ENCODE peak calls at places on chromosomes 3 and 15, in nine cellular contexts. O, F, C, P, B, Y, H, T and I are unnamed samples.

GRCh38 chr3:183822631-183823030 is 2.7 kb downstream of the MAP6D1 start:
- DNase-seq in O (no peak), F (no peak), C (no peak), P (no peak), B (peak), Y (no peak), H (no peak), T (no peak), I (no peak)

GRCh38 chr3:198071602-198072285 is 111.7 kb downstream of the LMLN start:
- DNase-seq in O (peak), F (peak), C (no peak), P (peak), B (peak), Y (peak), H (peak), T (peak), I (no peak)

GRCh38 chr3:179760944-179761343 is 108.1 kb downstream of the USP13 start:
- DNase-seq in O (no peak), F (peak), C (no peak), P (peak), B (no peak), Y (peak), H (peak), T (peak), I (no peak)

GRCh38 chr3:38131621-38132369 is 5.1 kb downstream of the ACAA1 start:
- DNase-seq in O (no peak), F (peak), C (peak), P (peak), B (peak), Y (peak), H (no peak), T (no peak), I (peak)

GRCh38 chr3:99945328-99945995 is 127.8 kb downstream of the CMSS1 start:
- DNase-seq in O (no peak), F (no peak), C (no peak), P (no peak), B (no peak), Y (peak), H (no peak), T (peak), I (no peak)

GRCh38 chr3:188124184-188124583 is 29.8 kb upstream of the LPP start:
- DNase-seq in O (no peak), F (no peak), C (no peak), P (no peak), B (no peak), Y (peak), H (no peak), T (no peak), I (no peak)

GRCh38 chr3:174547801-174548200 is 311.3 kb upstream of the NAALADL2 start:
- DNase-seq in O (no peak), F (no peak), C (no peak), P (no peak), B (no peak), Y (peak), H (no peak), T (no peak), I (no peak)

GRCh38 chr3:32640939-32641725 is 43.9 kb upstream of the CNOT10 start:
- DNase-seq in O (no peak), F (no peak), C (no peak), P (no peak), B (no peak), Y (peak), H (no peak), T (no peak), I (no peak)

GRCh38 chr15:75042730-75043508 is 19.5 kb downstream of the PPCDC start:
- DNase-seq in O (peak), F (peak), C (no peak), P (peak), B (peak), Y (peak), H (peak), T (no peak), I (peak)

GRCh38 chr3:535566-536416 is 339.2 kb downstream of the CHL1 start:
- DNase-seq in O (no peak), F (peak), C (no peak), P (peak), B (no peak), Y (peak), H (no peak), T (no peak), I (peak)

GRCh38 chr15:51735211-51735610 is 2.2 kb downstream of the LYSMD2 start:
- DNase-seq in O (no peak), F (no peak), C (no peak), P (no peak), B (no peak), Y (no peak), H (no peak), T (no peak), I (no peak)

GRCh38 chr15:56736308-56736707 is 3.0 kb upstream of the ZNF280D start:
- DNase-seq in O (no peak), F (peak), C (no peak), P (peak), B (no peak), Y (peak), H (peak), T (peak), I (no peak)

GRCh38 chr3:126258670-126259069 is 78.3 kb upstream of the ALDH1L1 start:
- DNase-seq in O (peak), F (peak), C (no peak), P (no peak), B (no peak), Y (no peak), H (peak), T (no peak), I (no peak)

GRCh38 chr15:67701669-67702068 is 123.6 kb upstream of the SKOR1 start:
- DNase-seq in O (no peak), F (no peak), C (no peak), P (no peak), B (no peak), Y (peak), H (no peak), T (no peak), I (no peak)

GRCh38 chr3:186826316-186826977 is 16.1 kb upstream of the ADIPOQ start:
- DNase-seq in O (no peak), F (no peak), C (no peak), P (no peak), B (peak), Y (no peak), H (no peak), T (no peak), I (no peak)

GRCh38 chr15:31032959-31033358 is 41.5 kb upstream of the MTMR10 start:
- DNase-seq in O (no peak), F (no peak), C (no peak), P (peak), B (no peak), Y (peak), H (no peak), T (peak), I (no peak)

GRCh38 chr15:38226867-38227266 is 25.8 kb upstream of the SPRED1 start:
- DNase-seq in O (peak), F (peak), C (no peak), P (peak), B (no peak), Y (peak), H (peak), T (no peak), I (no peak)

GRCh38 chr3:143301031-143301430 is 181.5 kb downstream of the CHST2 start:
- DNase-seq in O (no peak), F (no peak), C (no peak), P (no peak), B (no peak), Y (no peak), H (no peak), T (no peak), I (no peak)

GRCh38 chr3:145017959-145018358 is 1046.3 kb downstream of the DIPK2A start:
- DNase-seq in O (peak), F (no peak), C (no peak), P (peak), B (no peak), Y (no peak), H (peak), T (peak), I (no peak)

GRCh38 chr3:37456270-37456708 is 281.9 kb upstream of the LRRFIP2 start:
- DNase-seq in O (peak), F (no peak), C (no peak), P (peak), B (no peak), Y (peak), H (peak), T (no peak), I (no peak)

GRCh38 chr3:150945226-150945625 is 27.3 kb downstream of the CLRN1 start:
- DNase-seq in O (no peak), F (no peak), C (no peak), P (peak), B (no peak), Y (peak), H (peak), T (peak), I (no peak)